ENCODE peak calls at places on chromosomes 13 and 19, in six cellular contexts. B, G, O, F, S and M are unnamed samples.

GRCh38 chr19:35907377-35907745 is 734 bp downstream of the TYROBP start:
- DNase-seq in B (no peak), G (no peak), O (no peak), F (no peak), S (no peak), M (no peak)

GRCh38 chr19:2173841-2174577 is 10.3 kb downstream of the DOT1L start:
- DNase-seq in B (no peak), G (no peak), O (no peak), F (no peak), S (no peak), M (no peak)

GRCh38 chr13:74203576-74203975 is 69.4 kb upstream of the KLF12 start:
- DNase-seq in B (no peak), G (peak), O (peak), F (no peak), S (no peak), M (no peak)

GRCh38 chr19:1616875-1617274 is 11.6 kb upstream of the UQCR11 start:
- DNase-seq in B (no peak), G (no peak), O (no peak), F (no peak), S (no peak), M (no peak)

GRCh38 chr13:20197361-20197834 is 4.7 kb upstream of the GJB2 start:
- DNase-seq in B (no peak), G (no peak), O (no peak), F (no peak), S (no peak), M (no peak)

GRCh38 chr19:53772943-53773342 is 51.2 kb downstream of the NLRP12 start:
- DNase-seq in B (peak), G (peak), O (peak), F (no peak), S (peak), M (no peak)

GRCh38 chr13:50365683-50366391 is 350.6 kb downstream of the KCNRG start:
- DNase-seq in B (peak), G (no peak), O (no peak), F (no peak), S (no peak), M (no peak)

GRCh38 chr19:21482863-21483276 is 22.5 kb upstream of the ZNF429 start:
- DNase-seq in B (no peak), G (no peak), O (no peak), F (peak), S (no peak), M (peak)

GRCh38 chr19:8240274-8241229 is 31.4 kb downstream of the CERS4 start:
- DNase-seq in B (peak), G (peak), O (peak), F (peak), S (peak), M (peak)

GRCh38 chr13:114230117-114230516 is 4.6 kb upstream of the CDC16 start:
- DNase-seq in B (no peak), G (no peak), O (no peak), F (no peak), S (no peak), M (no peak)

GRCh38 chr13:59099182-59099950 is 1064.4 kb downstream of the DIAPH3 start:
- DNase-seq in B (no peak), G (no peak), O (no peak), F (no peak), S (peak), M (no peak)

GRCh38 chr19:32407004-32407992 is 1.7 kb downstream of the DPY19L3 start:
- DNase-seq in B (no peak), G (peak), O (no peak), F (no peak), S (peak), M (no peak)

GRCh38 chr13:23651439-23651838 is 81.2 kb downstream of the TNFRSF19 start:
- DNase-seq in B (no peak), G (no peak), O (no peak), F (no peak), S (no peak), M (no peak)

GRCh38 chr19:11227201-11227886 is 12.1 kb upstream of the ANGPTL8 start:
- DNase-seq in B (peak), G (no peak), O (no peak), F (no peak), S (no peak), M (no peak)

GRCh38 chr13:110113284-110113764 is 193.6 kb downstream of the COL4A1 start:
- DNase-seq in B (no peak), G (no peak), O (no peak), F (no peak), S (peak), M (peak)

GRCh38 chr19:31073485-31074221 is 275.6 kb downstream of the TSHZ3 start:
- DNase-seq in B (no peak), G (no peak), O (no peak), F (no peak), S (no peak), M (no peak)

GRCh38 chr13:78660130-78660857 is 1.3 kb upstream of the OBI1 start:
- DNase-seq in B (no peak), G (no peak), O (no peak), F (no peak), S (no peak), M (no peak)

GRCh38 chr13:50732712-50733111 is 110.8 kb downstream of the DLEU7 start:
- DNase-seq in B (no peak), G (peak), O (no peak), F (no peak), S (peak), M (no peak)

GRCh38 chr13:40401911-40402776 is 264.3 kb downstream of the FOXO1 start:
- DNase-seq in B (peak), G (peak), O (peak), F (peak), S (peak), M (peak)

GRCh38 chr19:2289714-2290435 is 7.9 kb upstream of the PEAK3 start:
- DNase-seq in B (no peak), G (no peak), O (no peak), F (no peak), S (no peak), M (no peak)

GRCh38 chr13:98171806-98172569 is 5.1 kb downstream of the RNF113B start:
- DNase-seq in B (no peak), G (no peak), O (no peak), F (peak), S (peak), M (no peak)

GRCh38 chr13:51033431-51034185 is 77.5 kb downstream of the C13orf42 start:
- DNase-seq in B (no peak), G (no peak), O (no peak), F (no peak), S (no peak), M (no peak)

GRCh38 chr19:3210347-3211017 is 14.0 kb upstream of the CELF5 start:
- DNase-seq in B (peak), G (no peak), O (no peak), F (no peak), S (peak), M (no peak)

GRCh38 chr13:25286308-25286968 is 850 bp downstream of the MTMR6 start:
- DNase-seq in B (no peak), G (no peak), O (no peak), F (no peak), S (peak), M (no peak)

GRCh38 chr19:15187026-15188007 is 13.5 kb downstream of the NOTCH3 start:
- DNase-seq in B (no peak), G (no peak), O (no peak), F (no peak), S (no peak), M (no peak)

GRCh38 chr19:49363265-49364082 is at the start of gene DKKL1:
- DNase-seq in B (peak), G (peak), O (peak), F (peak), S (peak), M (peak)
- TF ChIP-seq CTCF in B (no peak), G (peak), O (peak), F (peak), S (peak), M (no peak)

GRCh38 chr13:31213681-31214289 is 14.0 kb downstream of the B3GLCT start:
- DNase-seq in B (no peak), G (no peak), O (no peak), F (no peak), S (no peak), M (no peak)

GRCh38 chr13:31208554-31209122 is 8.9 kb downstream of the B3GLCT start:
- DNase-seq in B (no peak), G (no peak), O (no peak), F (no peak), S (no peak), M (no peak)

GRCh38 chr13:31207630-31208549 is 8.1 kb downstream of the B3GLCT start:
- DNase-seq in B (no peak), G (peak), O (peak), F (no peak), S (peak), M (no peak)

GRCh38 chr13:31209819-31210209 is 10.0 kb downstream of the B3GLCT start:
- DNase-seq in B (no peak), G (no peak), O (no peak), F (no peak), S (no peak), M (no peak)

DNA sequence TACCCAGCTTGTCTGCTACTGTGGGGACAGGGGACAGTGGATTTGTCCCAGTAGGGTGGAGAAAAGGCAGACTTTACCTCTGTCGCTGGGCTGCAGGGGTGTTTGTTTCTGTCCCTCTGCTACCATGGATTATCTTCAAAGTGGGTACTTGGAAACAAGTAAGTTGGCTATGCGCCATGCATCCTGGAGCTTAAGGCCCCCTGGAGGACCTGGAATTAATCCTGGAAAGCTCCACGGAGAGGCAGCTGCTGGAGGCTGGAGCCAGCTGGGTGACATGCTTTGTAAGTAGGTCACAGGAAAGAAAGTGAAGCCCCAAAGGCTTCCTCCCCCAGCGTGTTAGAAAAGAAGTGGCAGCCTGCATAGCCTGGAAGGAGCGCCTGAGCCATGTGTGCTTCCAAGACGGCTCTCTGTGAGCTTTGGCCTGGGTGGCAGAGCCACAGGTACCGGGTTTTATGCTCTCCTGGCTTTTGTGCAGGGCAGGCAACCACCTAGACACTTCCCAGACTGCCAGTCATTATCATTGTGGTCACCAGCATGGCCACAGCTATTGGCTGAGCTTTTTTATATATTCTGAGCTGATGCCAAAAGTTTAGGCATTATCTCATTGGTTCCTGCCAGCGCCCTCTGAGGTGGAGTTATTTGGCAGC is 9.5 kb downstream of the B3GLCT start:
- DNase-seq in B (no peak), G (no peak), O (no peak), F (no peak), S (no peak), M (no peak)
- TF ChIP-seq CTCF in B (no peak), G (no peak), O (no peak), F (no peak), S (no peak), M (no peak)

GRCh38 chr19:27971071-27971470 is 1241.9 kb downstream of the UQCRFS1 start:
- DNase-seq in B (peak), G (no peak), O (no peak), F (no peak), S (peak), M (no peak)

GRCh38 chr19:27971869-27972268 is 1241.1 kb downstream of the UQCRFS1 start:
- DNase-seq in B (no peak), G (no peak), O (no peak), F (no peak), S (no peak), M (no peak)

GRCh38 chr19:27962260-27962659 is 1250.7 kb downstream of the UQCRFS1 start:
- DNase-seq in B (no peak), G (no peak), O (no peak), F (no peak), S (peak), M (no peak)

GRCh38 chr19:27964165-27964564 is 1248.8 kb downstream of the UQCRFS1 start:
- DNase-seq in B (no peak), G (no peak), O (no peak), F (no peak), S (no peak), M (no peak)

GRCh38 chr19:27966390-27966816 is 1246.5 kb downstream of the UQCRFS1 start:
- DNase-seq in B (no peak), G (no peak), O (no peak), F (no peak), S (no peak), M (no peak)
- TF ChIP-seq CTCF in B (no peak), G (peak), O (peak), F (no peak), S (peak), M (no peak)

DNA sequence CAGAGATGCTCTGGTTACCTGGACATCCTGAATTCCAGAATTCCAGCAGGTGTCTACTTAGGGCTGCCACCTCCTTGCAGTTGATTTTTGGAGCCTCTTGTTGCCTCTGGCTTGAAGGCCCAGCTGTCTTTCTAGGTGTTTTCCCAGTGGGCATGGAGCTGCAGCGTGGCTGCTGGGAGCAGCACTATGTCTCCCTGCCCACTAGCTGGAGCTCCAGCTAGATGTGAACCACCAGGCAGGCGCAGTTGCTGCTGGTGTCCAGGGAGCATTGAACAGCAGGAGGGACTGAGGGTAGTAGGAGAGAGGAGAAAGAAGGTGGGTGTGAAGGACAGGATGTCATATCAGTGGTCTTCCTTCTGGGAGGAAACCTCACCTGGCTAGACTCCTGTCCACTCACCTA is 9.9 kb upstream of the SELENOW start:
- DNase-seq in B (no peak), G (no peak), O (no peak), F (no peak), S (no peak), M (no peak)
- TF ChIP-seq CTCF in B (no peak), G (no peak), O (no peak), F (no peak), S (peak), M (no peak)

GRCh38 chr19:44604241-44604640 is 9.1 kb upstream of the IGSF23 start:
- DNase-seq in B (no peak), G (no peak), O (no peak), F (no peak), S (no peak), M (no peak)
- TF ChIP-seq CTCF in B (no peak), G (no peak), O (no peak), F (no peak), S (no peak), M (no peak)